ENCODE peak calls at places on chromosomes 7 and 10, in nine cellular contexts. L, I, E, X, C, B, F, A and O are unnamed samples.

GRCh38 chr10:3803884-3804741 is 19.1 kb upstream of the KLF6 start:
- DNase-seq in L (no peak), I (no peak), E (no peak), X (no peak), C (peak; percentile 13), B (peak; percentile 30), F (no peak), A (peak; percentile 78), O (no peak)

GRCh38 chr10:27783660-27784059 is 38.0 kb upstream of the MKX start:
- DNase-seq in L (peak; percentile 78), I (peak; percentile 59), E (peak; percentile 51), X (no peak), C (peak; percentile 62), B (peak; percentile 31), F (peak; percentile 55), A (peak; percentile 75), O (peak; percentile 80)

GRCh38 chr10:23106508-23106907 is 11.1 kb downstream of the MSRB2 start:
- DNase-seq in L (no peak), I (no peak), E (no peak), X (no peak), C (no peak), B (no peak), F (no peak), A (no peak), O (no peak)

GRCh38 chr10:128257404-128257803 is 131.2 kb upstream of the MKI67 start:
- DNase-seq in L (no peak), I (no peak), E (no peak), X (no peak), C (no peak), B (no peak), F (no peak), A (no peak), O (no peak)

GRCh38 chr10:5147981-5148677 is 36.8 kb downstream of the AKR1C8 start:
- DNase-seq in L (no peak), I (no peak), E (no peak), X (no peak), C (no peak), B (no peak), F (no peak), A (no peak), O (no peak)

GRCh38 chr7:149147730-149148653 is 739 bp downstream of the ZNF398 start:
- DNase-seq in L (peak; percentile 45), I (peak; percentile 44), E (peak; percentile 57), X (peak; percentile 87), C (peak; percentile 51), B (peak; percentile 41), F (peak; percentile 58), A (peak; percentile 89), O (peak; percentile 77)

GRCh38 chr10:71320592-71320991 is 1.5 kb downstream of the SLC29A3 start:
- DNase-seq in L (no peak), I (no peak), E (no peak), X (no peak), C (no peak), B (no peak), F (no peak), A (no peak), O (no peak)

GRCh38 chr7:78127009-78127408 is 328.4 kb downstream of the PHTF2 start:
- DNase-seq in L (no peak), I (no peak), E (no peak), X (no peak), C (no peak), B (no peak), F (no peak), A (no peak), O (no peak)

GRCh38 chr10:109976657-109977056 is 31.1 kb upstream of the ADD3 start:
- DNase-seq in L (no peak), I (no peak), E (no peak), X (no peak), C (no peak), B (no peak), F (no peak), A (no peak), O (no peak)

GRCh38 chr10:123704812-123705211 is 38.7 kb downstream of the GPR26 start:
- DNase-seq in L (no peak), I (no peak), E (no peak), X (no peak), C (no peak), B (no peak), F (no peak), A (no peak), O (no peak)

GRCh38 chr10:32148864-32149256 is 92.6 kb upstream of the KIF5B start:
- DNase-seq in L (no peak), I (no peak), E (no peak), X (no peak), C (no peak), B (no peak), F (no peak), A (no peak), O (no peak)

GRCh38 chr10:22652988-22653431 is 61.4 kb downstream of the PIP4K2A start:
- DNase-seq in L (peak; percentile 34), I (no peak), E (no peak), X (no peak), C (no peak), B (no peak), F (no peak), A (no peak), O (no peak)

GRCh38 chr7:140223515-140224221 is 46.9 kb upstream of the KDM7A start:
- DNase-seq in L (no peak), I (no peak), E (no peak), X (no peak), C (no peak), B (no peak), F (no peak), A (no peak), O (no peak)

GRCh38 chr7:70042533-70042932 is 444.3 kb downstream of the AUTS2 start:
- DNase-seq in L (no peak), I (peak; percentile 75), E (peak; percentile 49), X (peak; percentile 31), C (no peak), B (no peak), F (peak; percentile 11), A (peak; percentile 59), O (no peak)

GRCh38 chr7:55498142-55498541 is 74.2 kb downstream of the VOPP1 start:
- DNase-seq in L (no peak), I (no peak), E (no peak), X (no peak), C (no peak), B (no peak), F (no peak), A (no peak), O (no peak)
- H4K20me1 ChIP-seq in L (no peaks in the 10 kb centered on the region), I (no peaks in the 10 kb centered on the region), E (peaks cover 88% of the 10 kb centered on the region), X (peaks cover 54% of the 10 kb centered on the region), C (peaks cover 25% of the 10 kb centered on the region), B (no peaks in the 10 kb centered on the region), F (no peaks in the 10 kb centered on the region), A (no peaks in the 10 kb centered on the region), O (no peaks in the 10 kb centered on the region)

GRCh38 chr10:46020344-46020656 is 10.1 kb downstream of the NCOA4 start:
- DNase-seq in L (no peak), I (no peak), E (no peak), X (no peak), C (no peak), B (peak; percentile 16), F (no peak), A (no peak), O (no peak)

GRCh38 chr10:46020871-46021553 is 9.4 kb downstream of the NCOA4 start:
- DNase-seq in L (no peak), I (peak; percentile 92), E (peak; percentile 78), X (no peak), C (peak; percentile 89), B (no peak), F (peak; percentile 83), A (peak; percentile 87), O (no peak)

GRCh38 chr10:46019170-46019528 is 11.3 kb downstream of the NCOA4 start:
- DNase-seq in L (no peak), I (no peak), E (no peak), X (no peak), C (no peak), B (no peak), F (no peak), A (no peak), O (no peak)

GRCh38 chr10:46018453-46019169 is 11.8 kb downstream of the NCOA4 start:
- DNase-seq in L (no peak), I (no peak), E (peak; percentile 61), X (no peak), C (peak; percentile 43), B (no peak), F (no peak), A (peak; percentile 42), O (no peak)

DNA sequence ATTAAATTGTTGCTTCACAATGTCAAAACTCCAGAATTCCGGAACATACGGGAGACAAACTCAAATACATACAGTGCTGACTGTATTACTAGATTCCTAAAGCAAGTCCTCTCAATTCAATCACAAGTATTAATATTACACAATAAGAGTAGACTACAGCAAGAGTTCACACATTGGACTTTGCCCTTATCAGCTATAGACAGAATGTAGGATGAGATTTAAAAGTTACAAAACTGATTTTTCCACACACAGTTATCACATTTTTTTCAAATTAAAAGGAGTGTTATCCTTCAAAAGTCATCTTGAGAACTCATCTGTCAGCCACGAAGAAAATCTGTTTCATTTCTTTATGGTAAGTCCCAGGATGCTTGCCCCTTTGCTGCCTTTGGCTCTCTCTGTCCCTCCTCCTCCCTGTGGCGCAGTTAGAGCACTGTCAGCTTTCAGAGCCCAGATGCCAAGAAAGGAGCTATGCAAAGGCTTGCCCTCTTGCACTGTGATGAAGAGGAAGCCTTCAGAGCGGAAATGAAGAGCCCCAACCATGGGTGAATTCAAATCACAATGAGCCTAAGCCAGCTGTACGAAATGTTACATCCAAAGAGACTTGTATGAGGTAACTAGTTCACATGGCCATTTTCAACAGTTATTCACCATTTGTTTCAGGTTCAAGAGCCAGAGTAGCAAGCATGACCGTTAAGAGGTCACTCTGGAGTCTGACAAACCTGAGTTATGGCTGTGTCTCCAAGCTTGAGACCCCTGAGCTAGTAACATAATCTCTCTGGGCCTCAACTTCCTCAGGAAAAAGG is 10.7 kb downstream of the NCOA4 start:
- DNase-seq in L (no peak), I (no peak), E (no peak), X (no peak), C (no peak), B (peak; percentile 86), F (no peak), A (no peak), O (peak; percentile 92)
- H4K20me1 ChIP-seq in L (peaks cover 42% of the 10 kb centered on the region), I (no peaks in the 10 kb centered on the region), E (peaks cover 85% of the 10 kb centered on the region), X (peaks cover 30% of the 10 kb centered on the region), C (peaks cover 74% of the 10 kb centered on the region), B (peaks cover 28% of the 10 kb centered on the region), F (peaks cover 29% of the 10 kb centered on the region), A (no peaks in the 10 kb centered on the region), O (peaks cover 8% of the 10 kb centered on the region)

DNA sequence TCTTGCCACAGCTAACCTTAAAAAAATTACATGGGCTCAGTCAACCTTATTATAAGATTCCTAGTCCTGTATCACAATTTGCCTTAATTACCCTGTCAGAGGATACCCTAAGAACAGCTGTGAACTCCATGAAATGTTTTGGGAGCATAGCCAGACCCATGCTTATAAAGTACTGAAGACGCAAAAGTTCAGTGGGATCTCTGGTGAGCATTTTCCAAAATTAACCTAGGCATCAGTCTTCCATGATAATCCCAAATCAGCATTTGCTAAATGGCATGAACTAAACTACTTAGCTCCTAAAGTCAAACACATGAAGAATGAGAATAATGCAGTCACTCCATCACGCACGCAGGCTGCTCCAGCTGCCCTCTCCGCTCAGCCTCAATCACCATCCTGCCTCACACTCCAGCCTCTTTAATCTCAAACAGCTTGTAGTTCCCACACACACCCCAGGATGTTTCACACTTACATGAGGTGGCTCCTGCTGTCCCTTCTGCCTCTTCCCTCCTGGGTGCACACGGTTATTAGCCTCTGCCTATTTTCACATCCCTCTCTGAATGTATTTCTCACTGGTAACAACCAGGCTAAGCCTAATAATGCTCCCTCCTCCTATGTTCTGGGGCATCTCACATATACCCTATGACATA is 15.3 kb downstream of the IGF2BP3 start:
- DNase-seq in L (no peak), I (no peak), E (no peak), X (no peak), C (no peak), B (no peak), F (no peak), A (no peak), O (no peak)
- H4K20me1 ChIP-seq in L (no peaks in the 10 kb centered on the region), I (no peaks in the 10 kb centered on the region), E (peaks cover 93% of the 10 kb centered on the region), X (peaks cover 97% of the 10 kb centered on the region), C (peaks cover 77% of the 10 kb centered on the region), B (no peaks in the 10 kb centered on the region), F (no peaks in the 10 kb centered on the region), A (peaks cover 5% of the 10 kb centered on the region), O (peaks cover 29% of the 10 kb centered on the region)

GRCh38 chr7:153886506-153887391 is 165.4 kb upstream of the DPP6 start:
- DNase-seq in L (no peak), I (no peak), E (no peak), X (peak; percentile 73), C (no peak), B (no peak), F (peak; percentile 0), A (peak; percentile 1), O (no peak)
- H4K20me1 ChIP-seq in L (no peaks in the 10 kb centered on the region), I (no peaks in the 10 kb centered on the region), E (no peaks in the 10 kb centered on the region), X (no peaks in the 10 kb centered on the region), C (no peaks in the 10 kb centered on the region), B (no peaks in the 10 kb centered on the region), F (no peaks in the 10 kb centered on the region), A (no peaks in the 10 kb centered on the region), O (no peaks in the 10 kb centered on the region)